ENCODE peak calls at places on chromosomes 13 and 19, in ten cellular contexts. Q, N, T, U, P, M, V, Z, B and W are unnamed samples.

GRCh38 chr13:51614350-51614786 is 30.1 kb downstream of the WDFY2 start:
- DNase-seq in T (peak), P (no peak), V (peak), N (peak), M (no peak), Q (peak), B (no peak), U (peak), Z (no peak), W (peak)

GRCh38 chr19:42132851-42133528 is 744 bp upstream of the POU2F2 start:
- DNase-seq in Z (peak), N (peak), P (peak), M (no peak), U (peak), V (peak), T (peak), Q (peak), B (peak), W (peak)

GRCh38 chr19:12672744-12673143 is 6.1 kb downstream of the WDR83 start:
- DNase-seq in T (no peak), N (no peak), V (no peak), Z (no peak), M (no peak), B (peak), U (no peak), P (no peak), Q (no peak), W (no peak)

GRCh38 chr19:3275068-3275582 is 50.7 kb downstream of the CELF5 start:
- DNase-seq in V (peak), Z (peak), B (peak), U (no peak), Q (no peak), M (no peak), T (peak), N (peak), P (no peak), W (peak)

GRCh38 chr13:20607015-20607414 is 40.1 kb downstream of the IFT88 start:
- DNase-seq in Q (no peak), N (no peak), B (no peak), V (no peak), U (no peak), M (no peak), Z (no peak), P (no peak), T (no peak), W (no peak)

GRCh38 chr13:44649118-44649455 is 73.0 kb upstream of the TSC22D1 start:
- DNase-seq in U (no peak), P (no peak), T (no peak), Q (no peak), B (peak), Z (no peak), N (no peak), M (no peak), V (peak), W (no peak)

GRCh38 chr13:111944171-111944583 is 122.8 kb upstream of the SOX1 start:
- DNase-seq in B (no peak), M (no peak), Q (no peak), U (no peak), P (no peak), N (no peak), Z (no peak), T (no peak), V (no peak), W (peak)

GRCh38 chr19:13381827-13382632 is 124.2 kb downstream of the CACNA1A start:
- DNase-seq in N (no peak), Z (no peak), T (no peak), M (no peak), Q (no peak), U (no peak), B (no peak), P (no peak), V (no peak), W (no peak)

GRCh38 chr19:10861118-10861651 is 10.2 kb upstream of the CARM1 start:
- DNase-seq in Q (no peak), B (peak), M (no peak), P (no peak), U (peak), Z (peak), V (peak), T (no peak), N (no peak), W (peak)

GRCh38 chr13:78102121-78102677 is 183.6 kb upstream of the EDNRB start:
- DNase-seq in Z (no peak), T (no peak), N (no peak), M (peak), U (no peak), V (no peak), P (peak), B (no peak), Q (no peak), W (no peak)

GRCh38 chr13:25732146-25732865 is 319.5 kb downstream of the SHISA2 start:
- DNase-seq in Z (no peak), P (no peak), U (no peak), V (no peak), Q (peak), T (no peak), M (peak), N (no peak), B (no peak), W (no peak)

GRCh38 chr13:38384171-38384570 is 34.5 kb downstream of the UFM1 start:
- DNase-seq in Q (no peak), U (no peak), P (no peak), T (no peak), V (no peak), M (no peak), Z (no peak), N (no peak), B (no peak), W (no peak)

GRCh38 chr13:22933571-22934181 is 247.1 kb upstream of the SGCG start:
- DNase-seq in N (no peak), B (no peak), Z (no peak), Q (no peak), U (no peak), V (no peak), M (no peak), P (no peak), T (no peak), W (no peak)

GRCh38 chr13:75333103-75333502 is 148.9 kb downstream of the TBC1D4 start:
- DNase-seq in P (no peak), Q (no peak), B (no peak), V (no peak), Z (no peak), N (no peak), M (no peak), T (no peak), U (no peak), W (no peak)

GRCh38 chr19:40672038-40672437 is 18.4 kb downstream of the NUMBL start:
- DNase-seq in V (no peak), T (no peak), N (no peak), U (no peak), B (no peak), Q (no peak), M (no peak), P (no peak), Z (no peak), W (no peak)

GRCh38 chr19:53873451-53874383 is 6.0 kb downstream of the MYADM start:
- DNase-seq in B (no peak), Z (no peak), N (no peak), Q (no peak), P (no peak), V (no peak), U (peak), M (no peak), T (no peak), W (no peak)

GRCh38 chr19:14023404-14024235 is 4.3 kb upstream of the RLN3 start:
- DNase-seq in U (no peak), M (no peak), Z (peak), N (no peak), T (no peak), P (peak), B (peak), Q (peak), V (peak), W (no peak)

GRCh38 chr13:113654591-113655357 is 3.2 kb downstream of the ATP4B start:
- DNase-seq in Q (no peak), P (no peak), T (no peak), Z (peak), M (no peak), B (no peak), V (peak), U (no peak), N (no peak), W (peak)

GRCh38 chr13:108326318-108326717 is 56.8 kb downstream of the TNFSF13B start:
- DNase-seq in M (no peak), Q (peak), U (no peak), B (peak), P (peak), T (no peak), N (peak), Z (no peak), V (peak), W (no peak)

GRCh38 chr13:111122056-111122455 is 6.9 kb downstream of the ARHGEF7 start:
- DNase-seq in Z (no peak), M (no peak), Q (peak), U (no peak), V (no peak), N (peak), P (no peak), T (no peak), B (peak), W (no peak)

GRCh38 chr13:98576215-98576945 is 527 bp downstream of the STK24 start:
- DNase-seq in B (peak), V (peak), T (peak), M (no peak), Z (peak), U (peak), N (peak), P (no peak), Q (no peak), W (peak)

GRCh38 chr19:43290568-43291359 is 21.4 kb upstream of the PSG9 start:
- DNase-seq in M (no peak), B (peak), V (peak), T (no peak), Q (no peak), Z (peak), P (no peak), U (no peak), N (no peak), W (no peak)

GRCh38 chr19:11137542-11138384 is 17.8 kb downstream of the SPC24 start:
- DNase-seq in P (peak), Q (peak), N (peak), B (peak), U (peak), M (peak), V (peak), T (peak), Z (peak), W (peak)

GRCh38 chr13:113548171-113548641 is 36.3 kb upstream of the TFDP1 start:
- DNase-seq in N (no peak), Z (peak), B (no peak), M (no peak), V (no peak), T (no peak), P (no peak), U (no peak), Q (peak), W (no peak)

GRCh38 chr19:6459356-6460098 is at the start of gene SLC25A23:
- DNase-seq in B (peak), V (peak), N (peak), P (peak), M (peak), U (peak), Z (peak), T (peak), Q (peak), W (peak)

GRCh38 chr19:8366961-8367326 is 3.0 kb downstream of the ANGPTL4 start:
- DNase-seq in M (no peak), U (no peak), Z (no peak), N (no peak), V (no peak), B (no peak), P (no peak), T (no peak), Q (no peak), W (no peak)

GRCh38 chr13:83780201-83780600 is 102.1 kb downstream of the SLITRK1 start:
- DNase-seq in Z (peak), Q (no peak), V (no peak), M (no peak), P (no peak), B (peak), T (no peak), N (no peak), U (no peak), W (no peak)

GRCh38 chr19:47190167-47190727 is 40.8 kb downstream of the BBC3 start:
- DNase-seq in N (no peak), P (peak), V (peak), Z (no peak), U (peak), T (peak), Q (peak), M (no peak), B (no peak), W (peak)

GRCh38 chr19:45771331-45771933 is 2.4 kb upstream of the SIX5 start:
- DNase-seq in V (no peak), M (no peak), B (peak), Q (no peak), Z (no peak), T (no peak), N (no peak), P (no peak), U (no peak), W (no peak)

GRCh38 chr19:2289714-2290435 is 7.9 kb upstream of the PEAK3 start:
- DNase-seq in V (peak), Z (no peak), M (no peak), T (no peak), U (peak), B (peak), Q (no peak), N (no peak), P (no peak), W (peak)

GRCh38 chr19:46659151-46660007 is 1.6 kb downstream of the DACT3 start:
- DNase-seq in M (no peak), U (no peak), P (peak), T (no peak), V (peak), Q (no peak), B (peak), N (no peak), Z (peak), W (no peak)

GRCh38 chr13:112254061-112254818 is 121.9 kb upstream of the SPACA7 start:
- DNase-seq in Z (no peak), T (no peak), U (no peak), Q (no peak), N (no peak), M (no peak), P (no peak), V (no peak), B (no peak), W (no peak)

GRCh38 chr19:54190503-54190941 is 586 bp upstream of the TSEN34 start:
- DNase-seq in Z (peak), T (peak), Q (peak), M (peak), B (peak), P (peak), U (peak), N (peak), V (peak), W (peak)

GRCh38 chr13:24693862-24694471 is 13.8 kb downstream of the ATP12A start:
- DNase-seq in M (peak), Z (peak), P (no peak), N (peak), T (peak), U (no peak), V (peak), Q (peak), B (peak), W (no peak)

GRCh38 chr19:1057185-1057857 is 9.6 kb upstream of the ARHGAP45 start:
- DNase-seq in N (no peak), Q (peak), T (no peak), V (peak), M (no peak), Z (no peak), U (peak), P (no peak), B (peak), W (peak)

GRCh38 chr19:17035842-17036424 is 9.3 kb upstream of the CPAMD8 start:
- DNase-seq in B (no peak), Q (no peak), V (no peak), U (no peak), N (no peak), Z (no peak), T (no peak), M (no peak), P (peak), W (no peak)